ENCODE peak calls at places on chromosomes 6 and 20, in ten cellular contexts. One of them, this sample, is unnamed.
A peak's percentile ranks its signal among the peaks of the same experiment; 100 is the strongest.

GRCh38 chr20:9454781-9455180 is 59.6 kb upstream of the LAMP5 start:
- DNase-seq in central memory CD4-positive, alpha-beta T cell: no peak
- DNase-seq in ELR: peak; percentile 4
- DNase-seq in body of pancreas: no peak
- DNase-seq in stimulated activated CD4-positive, alpha-beta T cell treated with anti-CD3 and anti-CD28 coated beads, TNF-alpha, amount 100 ng/mL, for 24 hours: no peak
- DNase-seq in ACHN: no peak
- DNase-seq in IMR-90: peak; percentile 26
- DNase-seq in NCI-H1092 treated with DMSO at 0.1 percent for 48 hours: no peak
- DNase-seq in Peyer's patch: no peak
- DNase-seq in effector memory CD4-positive, alpha-beta T cell: no peak
- DNase-seq in this sample: no peak

GRCh38 chr6:40722081-40722480 is 134.9 kb upstream of the LRFN2 start:
- DNase-seq in central memory CD4-positive, alpha-beta T cell: no peak
- DNase-seq in ELR: no peak
- DNase-seq in body of pancreas: no peak
- DNase-seq in stimulated activated CD4-positive, alpha-beta T cell treated with anti-CD3 and anti-CD28 coated beads, TNF-alpha, amount 100 ng/mL, for 24 hours: no peak
- DNase-seq in ACHN: no peak
- DNase-seq in IMR-90: no peak
- DNase-seq in NCI-H1092 treated with DMSO at 0.1 percent for 48 hours: no peak
- DNase-seq in Peyer's patch: no peak
- DNase-seq in effector memory CD4-positive, alpha-beta T cell: no peak
- DNase-seq in this sample: no peak

GRCh38 chr20:56595746-56596478 is 33.2 kb upstream of the TFAP2C start:
- DNase-seq in central memory CD4-positive, alpha-beta T cell: no peak
- DNase-seq in ELR: no peak
- DNase-seq in body of pancreas: no peak
- DNase-seq in stimulated activated CD4-positive, alpha-beta T cell treated with anti-CD3 and anti-CD28 coated beads, TNF-alpha, amount 100 ng/mL, for 24 hours: no peak
- DNase-seq in ACHN: no peak
- DNase-seq in IMR-90: no peak
- DNase-seq in NCI-H1092 treated with DMSO at 0.1 percent for 48 hours: no peak
- DNase-seq in Peyer's patch: no peak
- DNase-seq in effector memory CD4-positive, alpha-beta T cell: no peak
- DNase-seq in this sample: no peak

GRCh38 chr6:150981095-150981494 is 115.6 kb downstream of the MTHFD1L start:
- DNase-seq in central memory CD4-positive, alpha-beta T cell: no peak
- DNase-seq in ELR: no peak
- DNase-seq in body of pancreas: no peak
- DNase-seq in stimulated activated CD4-positive, alpha-beta T cell treated with anti-CD3 and anti-CD28 coated beads, TNF-alpha, amount 100 ng/mL, for 24 hours: no peak
- DNase-seq in ACHN: no peak
- DNase-seq in IMR-90: no peak
- DNase-seq in NCI-H1092 treated with DMSO at 0.1 percent for 48 hours: no peak
- DNase-seq in Peyer's patch: no peak
- DNase-seq in effector memory CD4-positive, alpha-beta T cell: no peak
- DNase-seq in this sample: no peak

GRCh38 chr6:37134622-37135191 is 35.2 kb upstream of the PIM1 start:
- DNase-seq in central memory CD4-positive, alpha-beta T cell: peak; percentile 51
- DNase-seq in ELR: peak; percentile 98
- DNase-seq in body of pancreas: peak; percentile 63
- DNase-seq in stimulated activated CD4-positive, alpha-beta T cell treated with anti-CD3 and anti-CD28 coated beads, TNF-alpha, amount 100 ng/mL, for 24 hours: no peak
- DNase-seq in ACHN: peak; percentile 91
- DNase-seq in IMR-90: peak; percentile 96
- DNase-seq in NCI-H1092 treated with DMSO at 0.1 percent for 48 hours: no peak
- DNase-seq in Peyer's patch: no peak
- DNase-seq in effector memory CD4-positive, alpha-beta T cell: peak; percentile 15
- DNase-seq in this sample: no peak

GRCh38 chr6:106446983-106447382 is 86.5 kb downstream of the CRYBG1 start:
- DNase-seq in central memory CD4-positive, alpha-beta T cell: no peak
- DNase-seq in ELR: no peak
- DNase-seq in body of pancreas: no peak
- DNase-seq in stimulated activated CD4-positive, alpha-beta T cell treated with anti-CD3 and anti-CD28 coated beads, TNF-alpha, amount 100 ng/mL, for 24 hours: no peak
- DNase-seq in ACHN: no peak
- DNase-seq in IMR-90: no peak
- DNase-seq in NCI-H1092 treated with DMSO at 0.1 percent for 48 hours: no peak
- DNase-seq in Peyer's patch: no peak
- DNase-seq in effector memory CD4-positive, alpha-beta T cell: no peak
- DNase-seq in this sample: no peak

GRCh38 chr20:51354769-51355319 is 187.7 kb downstream of the NFATC2 start:
- DNase-seq in central memory CD4-positive, alpha-beta T cell: no peak
- DNase-seq in ELR: peak; percentile 84
- DNase-seq in body of pancreas: no peak
- DNase-seq in stimulated activated CD4-positive, alpha-beta T cell treated with anti-CD3 and anti-CD28 coated beads, TNF-alpha, amount 100 ng/mL, for 24 hours: no peak
- DNase-seq in ACHN: peak; percentile 19
- DNase-seq in IMR-90: peak; percentile 84
- DNase-seq in NCI-H1092 treated with DMSO at 0.1 percent for 48 hours: no peak
- DNase-seq in Peyer's patch: no peak
- DNase-seq in effector memory CD4-positive, alpha-beta T cell: no peak
- DNase-seq in this sample: no peak

GRCh38 chr6:147603392-147604081 is 95.0 kb downstream of the SAMD5 start:
- DNase-seq in central memory CD4-positive, alpha-beta T cell: no peak
- DNase-seq in ELR: no peak
- DNase-seq in body of pancreas: no peak
- DNase-seq in stimulated activated CD4-positive, alpha-beta T cell treated with anti-CD3 and anti-CD28 coated beads, TNF-alpha, amount 100 ng/mL, for 24 hours: no peak
- DNase-seq in ACHN: no peak
- DNase-seq in IMR-90: no peak
- DNase-seq in NCI-H1092 treated with DMSO at 0.1 percent for 48 hours: no peak
- DNase-seq in Peyer's patch: no peak
- DNase-seq in effector memory CD4-positive, alpha-beta T cell: no peak
- DNase-seq in this sample: no peak

GRCh38 chr6:105886066-105886811 is 199.9 kb upstream of the PRDM1 start:
- DNase-seq in central memory CD4-positive, alpha-beta T cell: no peak
- DNase-seq in ELR: no peak
- DNase-seq in body of pancreas: no peak
- DNase-seq in stimulated activated CD4-positive, alpha-beta T cell treated with anti-CD3 and anti-CD28 coated beads, TNF-alpha, amount 100 ng/mL, for 24 hours: no peak
- DNase-seq in ACHN: no peak
- DNase-seq in IMR-90: no peak
- DNase-seq in NCI-H1092 treated with DMSO at 0.1 percent for 48 hours: no peak
- DNase-seq in Peyer's patch: no peak
- DNase-seq in effector memory CD4-positive, alpha-beta T cell: no peak
- DNase-seq in this sample: no peak

GRCh38 chr6:27667016-27667415 is 194.1 kb upstream of the ZNF184 start:
- DNase-seq in central memory CD4-positive, alpha-beta T cell: no peak
- DNase-seq in ELR: no peak
- DNase-seq in body of pancreas: no peak
- DNase-seq in stimulated activated CD4-positive, alpha-beta T cell treated with anti-CD3 and anti-CD28 coated beads, TNF-alpha, amount 100 ng/mL, for 24 hours: no peak
- DNase-seq in ACHN: no peak
- DNase-seq in IMR-90: no peak
- DNase-seq in NCI-H1092 treated with DMSO at 0.1 percent for 48 hours: no peak
- DNase-seq in Peyer's patch: no peak
- DNase-seq in effector memory CD4-positive, alpha-beta T cell: no peak
- DNase-seq in this sample: no peak

GRCh38 chr6:149628865-149629544 is 19.5 kb downstream of the KATNA1 start:
- DNase-seq in central memory CD4-positive, alpha-beta T cell: no peak
- DNase-seq in ELR: no peak
- DNase-seq in body of pancreas: no peak
- DNase-seq in stimulated activated CD4-positive, alpha-beta T cell treated with anti-CD3 and anti-CD28 coated beads, TNF-alpha, amount 100 ng/mL, for 24 hours: no peak
- DNase-seq in ACHN: no peak
- DNase-seq in IMR-90: no peak
- DNase-seq in NCI-H1092 treated with DMSO at 0.1 percent for 48 hours: no peak
- DNase-seq in Peyer's patch: no peak
- DNase-seq in effector memory CD4-positive, alpha-beta T cell: no peak
- DNase-seq in this sample: no peak

This sample was measured in brain pericyte.